ENCODE peak calls at places on chromosomes 13 and 19, in four cellular contexts. G is esophagus squamous epithelium, V is tibial nerve, P is substantia nigra. W is an unnamed sample.

GRCh38 chr13:38636106-38636505 is 50.8 kb upstream of the FREM2 start:
- DNase-seq in G (no peak), V (no peak), P (no peak), W (no peak)

GRCh38 chr19:51727349-51727880 is 3.6 kb upstream of the HAS1 start:
- DNase-seq in G (no peak), V (no peak), P (no peak), W (no peak)

GRCh38 chr19:50669319-50670101 is 20.3 kb downstream of the C19orf81 start:
- DNase-seq in G (no peak), V (no peak), P (no peak), W (no peak)

GRCh38 chr19:4081441-4082129 is 14.9 kb upstream of the ZBTB7A start:
- DNase-seq in G (no peak), V (no peak), P (no peak), W (no peak)

GRCh38 chr19:38869836-38870607 is 8.1 kb downstream of the RINL start:
- DNase-seq in G (peak; percentile 37), V (peak; percentile 78), P (no peak), W (no peak)

GRCh38 chr13:108342369-108343289 is 73.1 kb downstream of the TNFSF13B start:
- DNase-seq in G (no peak), V (no peak), P (no peak), W (no peak)

GRCh38 chr19:46515879-46516350 is 20.2 kb upstream of the PNMA8B start:
- DNase-seq in G (no peak), V (no peak), P (no peak), W (no peak)

GRCh38 chr19:41478875-41479756 is 36.2 kb downstream of the ERICH4 start:
- DNase-seq in G (no peak), V (no peak), P (no peak), W (no peak)

GRCh38 chr13:40352385-40352778 is 314.1 kb downstream of the FOXO1 start:
- DNase-seq in G (no peak), V (peak; percentile 28), P (no peak), W (no peak)

GRCh38 chr13:40313269-40314200 is 352.9 kb downstream of the FOXO1 start:
- DNase-seq in G (no peak), V (no peak), P (no peak), W (no peak)

GRCh38 chr13:60417734-60418133 is 20.7 kb downstream of the TDRD3 start:
- DNase-seq in G (no peak), V (no peak), P (no peak), W (no peak)

GRCh38 chr13:52158629-52159158 is 703 bp downstream of the NEK3 start:
- DNase-seq in G (no peak), V (no peak), P (no peak), W (no peak)

GRCh38 chr19:35704218-35704617 is at the start of gene ZBTB32:
- DNase-seq in G (no peak), V (no peak), P (no peak), W (no peak)

GRCh38 chr13:62747629-62748028 is 1332.0 kb upstream of the PCDH20 start:
- DNase-seq in G (no peak), V (no peak), P (no peak), W (peak; percentile 52)

GRCh38 chr13:45132384-45133064 is 12.2 kb downstream of the GTF2F2 start:
- DNase-seq in G (no peak), V (no peak), P (no peak), W (no peak)

GRCh38 chr19:38400361-38400760 is 2.5 kb upstream of the FAM98C start:
- DNase-seq in G (no peak), V (no peak), P (no peak), W (no peak)

GRCh38 chr13:101307181-101307701 is 109.1 kb downstream of the NALCN start:
- DNase-seq in G (no peak), V (no peak), P (no peak), W (no peak)

GRCh38 chr13:48749699-48750473 is 96.2 kb downstream of the CYSLTR2 start:
- DNase-seq in G (peak; percentile 32), V (peak; percentile 78), P (peak; percentile 11), W (peak; percentile 98)

GRCh38 chr13:102993348-102993747 is 72.9 kb downstream of the SLC10A2 start:
- DNase-seq in G (no peak), V (no peak), P (no peak), W (no peak)

GRCh38 chr19:31149306-31149975 is 199.8 kb downstream of the TSHZ3 start:
- DNase-seq in G (no peak), V (no peak), P (no peak), W (peak; percentile 53)

GRCh38 chr19:18253716-18254115 is 20.5 kb downstream of the IQCN start:
- DNase-seq in G (no peak), V (no peak), P (no peak), W (peak; percentile 37)

GRCh38 chr13:76683854-76684253 is 202.4 kb downstream of the KCTD12 start:
- DNase-seq in G (no peak), V (no peak), P (no peak), W (no peak)

GRCh38 chr13:50125306-50125555 is 110.0 kb downstream of the KCNRG start:
- DNase-seq in G (no peak), V (no peak), P (no peak), W (no peak)

GRCh38 chr13:40508112-40508511 is 158.3 kb downstream of the FOXO1 start:
- DNase-seq in G (no peak), V (no peak), P (no peak), W (peak; percentile 60)

GRCh38 chr13:34816543-34816942 is 125.5 kb upstream of the NBEA start:
- DNase-seq in G (no peak), V (no peak), P (no peak), W (peak; percentile 6)

GRCh38 chr19:33398361-33399060 is 25.0 kb downstream of the CEBPG start:
- DNase-seq in G (no peak), V (no peak), P (no peak), W (no peak)

GRCh38 chr19:2723345-2723715 is 2.2 kb upstream of the DIRAS1 start:
- DNase-seq in G (no peak), V (no peak), P (no peak), W (no peak)

GRCh38 chr19:38647966-38648788 is 728 bp downstream of the ACTN4 start:
- DNase-seq in G (no peak), V (no peak), P (no peak), W (no peak)

GRCh38 chr13:107721436-107721835 is 493.9 kb downstream of the LIG4 start:
- DNase-seq in G (no peak), V (no peak), P (no peak), W (no peak)

GRCh38 chr19:54631489-54631888 is 1.2 kb downstream of the LILRB1 start:
- DNase-seq in G (no peak), V (no peak), P (no peak), W (no peak)
- H3K27ac ChIP-seq in G (no peak overlapping the region), V (no peak overlapping the region), P (no peak overlapping the region), W (no peak overlapping the region)

GRCh38 chr19:44990966-44991365 is 10.3 kb upstream of the RELB start:
- DNase-seq in G (no peak), V (no peak), P (no peak), W (no peak)
- H3K27ac ChIP-seq in G (no peak overlapping the region), V (no peak overlapping the region), P (no peak overlapping the region), W (no peak overlapping the region)

GRCh38 chr19:8615022-8615421 is 4.5 kb upstream of the ADAMTS10 start:
- DNase-seq in G (no peak), V (no peak), P (no peak), W (no peak)
- H3K27ac ChIP-seq in G (no peak overlapping the region), V (no peak overlapping the region), P (no peak overlapping the region), W (no peak overlapping the region)

GRCh38 chr13:110415669-110416068 is 108.6 kb downstream of the COL4A2 start:
- DNase-seq in G (no peak), V (no peak), P (no peak), W (peak; percentile 39)

GRCh38 chr13:110414283-110414682 is 107.2 kb downstream of the COL4A2 start:
- DNase-seq in G (no peak), V (no peak), P (no peak), W (no peak)

GRCh38 chr13:110412132-110412912 is 105.2 kb downstream of the COL4A2 start:
- DNase-seq in G (no peak), V (peak; percentile 81), P (peak; percentile 30), W (peak; percentile 95)

GRCh38 chr13:110411316-110412105 is 104.4 kb downstream of the COL4A2 start:
- DNase-seq in G (no peak), V (no peak), P (no peak), W (no peak)

DNA sequence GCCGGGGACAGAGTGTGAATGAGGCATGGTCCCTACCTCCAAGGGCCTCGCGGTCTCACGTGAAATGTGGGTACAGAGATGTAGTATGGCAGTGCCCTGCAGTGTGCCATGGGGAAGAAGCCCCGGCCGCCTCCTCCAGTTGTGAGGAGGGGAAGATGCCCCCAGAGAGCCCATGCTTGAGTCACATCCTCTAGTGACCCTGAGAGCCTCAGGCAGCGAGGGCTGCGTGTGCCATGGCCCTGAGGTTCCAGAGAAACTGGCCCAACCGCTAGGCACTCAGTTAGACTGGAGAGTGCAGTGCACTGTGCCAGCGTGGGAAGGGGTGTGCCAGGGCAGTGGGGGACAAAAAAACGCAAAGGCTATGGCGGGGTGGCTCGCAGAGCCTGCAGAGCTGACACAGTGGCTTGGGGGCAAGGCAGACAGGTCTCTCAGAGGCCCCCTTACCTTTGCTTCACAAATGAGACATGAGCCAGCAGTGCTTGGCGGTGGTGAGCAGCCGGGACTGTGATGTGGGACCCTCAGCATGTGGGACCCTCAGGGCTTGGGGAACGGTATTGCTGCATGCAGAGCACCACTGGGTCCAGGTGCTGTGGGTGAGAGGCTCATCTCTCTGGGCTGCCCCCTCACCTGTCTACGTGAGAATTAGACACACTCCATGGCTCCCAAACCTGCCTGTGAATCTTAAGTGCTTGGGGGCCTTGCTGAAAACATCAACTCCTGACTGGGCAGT is 106.4 kb downstream of the COL4A2 start:
- DNase-seq in G (no peak), V (no peak), P (no peak), W (no peak)
- H3K27ac ChIP-seq in G (peak overlapping the region; percentile 88), V (peak overlapping the region; percentile 85), P (no peak overlapping the region), W (no peak overlapping the region)

GRCh38 chr13:79989251-79989661 is 351.7 kb downstream of the SPRY2 start:
- DNase-seq in G (no peak), V (no peak), P (no peak), W (peak; percentile 40)
- H3K27ac ChIP-seq in G (no peak overlapping the region), V (no peak overlapping the region), P (no peak overlapping the region), W (peak overlapping the region; percentile 91)

GRCh38 chr13:98275711-98276171 is 98.7 kb upstream of the RNF113B start:
- DNase-seq in G (no peak), V (no peak), P (no peak), W (no peak)

GRCh38 chr13:98276486-98276885 is 99.4 kb upstream of the RNF113B start:
- DNase-seq in G (no peak), V (no peak), P (no peak), W (no peak)

GRCh38 chr13:98279473-98280175 is 102.6 kb upstream of the RNF113B start:
- DNase-seq in G (no peak), V (no peak), P (no peak), W (no peak)

GRCh38 chr13:98280176-98280510 is 103.1 kb upstream of the RNF113B start:
- DNase-seq in G (no peak), V (no peak), P (no peak), W (no peak)

DNA sequence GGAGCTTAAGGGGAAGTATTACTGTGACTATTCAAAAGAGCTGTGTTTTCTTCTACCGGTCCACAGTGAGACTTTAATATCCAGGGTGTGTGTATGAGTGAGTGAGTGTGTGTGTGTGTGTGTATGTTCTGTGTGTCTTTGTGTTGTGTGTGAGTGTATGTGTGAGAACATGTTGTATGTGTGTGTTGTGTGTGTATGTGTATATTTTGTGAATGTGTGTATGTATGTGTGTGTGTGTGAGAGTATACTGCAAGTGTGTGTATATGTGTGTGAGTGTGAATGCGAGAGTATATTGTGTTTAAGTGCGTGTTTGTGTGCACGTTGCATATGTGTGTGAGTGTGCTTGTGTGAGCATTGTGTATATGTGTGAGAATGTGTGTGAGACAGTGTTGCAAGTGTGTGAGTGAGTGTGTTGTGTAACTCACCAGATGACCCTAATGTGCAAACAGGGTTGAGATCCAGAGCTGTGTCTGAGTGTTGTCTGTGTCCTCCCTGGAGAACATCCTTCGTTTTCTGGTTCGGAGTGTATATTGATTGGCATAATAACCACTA is 101.1 kb upstream of the RNF113B start:
- DNase-seq in G (no peak), V (no peak), P (no peak), W (no peak)
- H3K27ac ChIP-seq in G (no peak overlapping the region), V (no peak overlapping the region), P (no peak overlapping the region), W (no peak overlapping the region)

W was measured in foreskin keratinocyte.